ENCODE peak calls at places on chromosomes 6 and 20, in nine cellular contexts. G is SW480; V is NCI-H2029; N is C1 segment of cervical spinal cord; A is activated CD8-positive, alpha-beta memory T cell treated with anti-CD3 and anti-CD28 coated beads for 4 hours; T is 8988T; P is pancreas; O is A172; W is T-cell. S is an unnamed sample.

GRCh38 chr20:47711046-47711752 is 74.1 kb downstream of the SULF2 start:
- DNase-seq in G (peak), V (no peak), N (no peak), A (no peak), T (no peak), P (peak), O (no peak), W (no peak), S (no peak)

GRCh38 chr6:160992323-160993314 is 1.1 kb downstream of the MAP3K4 start:
- DNase-seq in G (peak), V (peak), N (no peak), A (peak), T (no peak), P (no peak), O (peak), W (peak), S (no peak)

GRCh38 chr6:107668826-107669474 is 155.2 kb downstream of the SCML4 start:
- DNase-seq in G (no peak), V (no peak), N (no peak), A (no peak), T (no peak), P (no peak), O (no peak), W (peak), S (no peak)

GRCh38 chr6:19864285-19864684 is 27.1 kb downstream of the ID4 start:
- DNase-seq in G (no peak), V (peak), N (no peak), A (no peak), T (no peak), P (no peak), O (no peak), W (no peak), S (no peak)

GRCh38 chr6:111709615-111710398 is 104.1 kb upstream of the TRAF3IP2 start:
- DNase-seq in G (peak), V (peak), N (peak), A (no peak), T (peak), P (peak), O (peak), W (peak), S (peak)

GRCh38 chr20:24958506-24959385 is 9.7 kb downstream of the CST7 start:
- DNase-seq in G (no peak), V (no peak), N (no peak), A (no peak), T (no peak), P (peak), O (no peak), W (no peak), S (no peak)

GRCh38 chr6:142822383-142822782 is 122.6 kb downstream of the HIVEP2 start:
- DNase-seq in G (no peak), V (no peak), N (no peak), A (no peak), T (no peak), P (no peak), O (no peak), W (no peak), S (no peak)

GRCh38 chr6:41562633-41562975 is 16.4 kb downstream of the FOXP4 start:
- DNase-seq in G (no peak), V (no peak), N (no peak), A (no peak), T (no peak), P (no peak), O (no peak), W (no peak), S (no peak)

GRCh38 chr6:88374556-88374955 is 208.4 kb upstream of the CNR1 start:
- DNase-seq in G (no peak), V (peak), N (no peak), A (no peak), T (no peak), P (no peak), O (no peak), W (no peak), S (no peak)

GRCh38 chr6:89302936-89303335 is 12.2 kb downstream of the GABRR2 start:
- DNase-seq in G (no peak), V (no peak), N (no peak), A (no peak), T (no peak), P (no peak), O (no peak), W (no peak), S (no peak)

GRCh38 chr6:17866876-17867444 is 120.5 kb downstream of the KIF13A start:
- DNase-seq in G (no peak), V (no peak), N (peak), A (no peak), T (no peak), P (no peak), O (no peak), W (no peak), S (no peak)

GRCh38 chr20:63097336-63097831 is 90.6 kb upstream of the BHLHE23 start:
- DNase-seq in G (no peak), V (no peak), N (no peak), A (no peak), T (no peak), P (peak), O (no peak), W (no peak), S (no peak)

GRCh38 chr6:112466378-112467151 is 119.4 kb downstream of the RFPL4B start:
- DNase-seq in G (no peak), V (no peak), N (no peak), A (no peak), T (no peak), P (no peak), O (peak), W (no peak), S (no peak)

GRCh38 chr20:57006411-57007170 is 259.9 kb downstream of the BMP7 start:
- DNase-seq in G (peak), V (no peak), N (no peak), A (no peak), T (no peak), P (no peak), O (peak), W (no peak), S (no peak)